ENCODE peak calls at places on chromosome 14, in four cellular contexts. S is neural progenitor cell, C is GM23338, W is HCT116. O is an unnamed sample.

GRCh38 chr14:24132061-24132685 is 1.7 kb downstream of the FITM1 start:
- DNase-seq in S (no peak), W (no peak), C (no peak), O (no peak)

GRCh38 chr14:68784995-68785816 is 7.7 kb downstream of the ZFP36L1 start:
- DNase-seq in S (no peak), W (peak), C (no peak), O (peak)

GRCh38 chr14:86532219-86532618 is 1002.3 kb downstream of the FLRT2 start:
- DNase-seq in W (no peak), S (no peak), C (no peak), O (peak)

GRCh38 chr14:94601961-94602391 is 10.2 kb upstream of the SERPINA3 start:
- DNase-seq in W (peak), C (no peak), S (no peak), O (peak)

GRCh38 chr14:61643546-61643945 is 51.8 kb upstream of the HIF1A start:
- DNase-seq in S (no peak), W (no peak), C (no peak), O (no peak)

GRCh38 chr14:95231966-95232365 is 74.6 kb upstream of the DICER1 start:
- DNase-seq in S (no peak), C (no peak), W (no peak), O (no peak)

GRCh38 chr14:57871487-57872080 is 5.7 kb upstream of the SLC35F4 start:
- DNase-seq in S (peak), W (peak), C (peak), O (peak)

GRCh38 chr14:67276131-67276530 is 34.9 kb downstream of the PALS1 start:
- DNase-seq in S (no peak), W (no peak), C (no peak), O (no peak)

GRCh38 chr14:65732112-65732511 is 319.6 kb downstream of the FUT8 start:
- DNase-seq in C (no peak), W (no peak), S (no peak), O (peak)

GRCh38 chr14:36256131-36256801 is 64.2 kb downstream of the MBIP start:
- DNase-seq in C (no peak), S (no peak), W (no peak), O (no peak)

GRCh38 chr14:60724080-60724618 is at the start of gene SIX4:
- DNase-seq in C (peak), S (peak), W (peak), O (peak)

GRCh38 chr14:103108749-103109207 is 14.3 kb downstream of the EXOC3L4 start:
- DNase-seq in S (no peak), W (no peak), C (peak), O (no peak)

GRCh38 chr14:71384007-71384605 is 476.8 kb downstream of the PCNX1 start:
- DNase-seq in S (no peak), W (no peak), C (no peak), O (no peak)

GRCh38 chr14:56490379-56490778 is 89.2 kb upstream of the TMEM260 start:
- DNase-seq in W (peak), S (peak), C (peak), O (peak)

GRCh38 chr14:99872786-99873440 is 79.7 kb downstream of the EML1 start:
- DNase-seq in C (peak), S (peak), W (no peak), O (no peak)

GRCh38 chr14:83825836-83826235 is 1704.1 kb upstream of the FLRT2 start:
- DNase-seq in S (no peak), C (no peak), W (no peak), O (no peak)

GRCh38 chr14:89481167-89481566 is 64.1 kb upstream of the FOXN3 start:
- DNase-seq in C (no peak), S (no peak), W (no peak), O (no peak)

GRCh38 chr14:22886500-22887259 is 3.7 kb downstream of the REM2 start:
- DNase-seq in S (peak), W (peak), C (peak), O (peak)

GRCh38 chr14:77647853-77648252 is 31.4 kb upstream of the SPTLC2 start:
- DNase-seq in W (no peak), C (no peak), S (no peak), O (no peak)

GRCh38 chr14:70350078-70350477 is 9.4 kb downstream of the COX16 start:
- DNase-seq in C (peak), S (no peak), W (no peak), O (no peak)

GRCh38 chr14:21102472-21103164 is 1.8 kb downstream of the TMEM253 start:
- DNase-seq in C (peak), S (peak), W (no peak), O (no peak)

GRCh38 chr14:70753518-70753953 is 55.8 kb downstream of the MAP3K9 start:
- DNase-seq in W (no peak), S (no peak), C (no peak), O (peak)

GRCh38 chr14:101593411-101594181 is 32.3 kb downstream of the DIO3 start:
- DNase-seq in S (no peak), C (no peak), W (no peak), O (no peak)

GRCh38 chr14:74299061-74299545 is 3.6 kb downstream of the ABCD4 start:
- DNase-seq in S (no peak), C (no peak), W (peak), O (peak)

GRCh38 chr14:24888532-24888931 is 161.4 kb downstream of the STXBP6 start:
- DNase-seq in C (no peak), S (no peak), W (no peak), O (no peak)

GRCh38 chr14:65949711-65950516 is 536.3 kb upstream of the CCDC196 start:
- DNase-seq in W (peak), S (no peak), C (no peak), O (peak)

GRCh38 chr14:63209160-63209559 is 4.9 kb downstream of the RHOJ start:
- DNase-seq in S (no peak), W (no peak), C (no peak), O (no peak)

GRCh38 chr14:26841361-26841760 is 243.5 kb upstream of the NOVA1 start:
- DNase-seq in S (no peak), W (no peak), C (no peak), O (peak)

GRCh38 chr14:97485172-97485571 is 688.0 kb downstream of the VRK1 start:
- DNase-seq in W (no peak), C (no peak), S (no peak), O (no peak)

GRCh38 chr14:68626386-68626785 is 166.5 kb downstream of the ZFP36L1 start:
- DNase-seq in S (no peak), W (no peak), C (no peak), O (no peak)

GRCh38 chr14:104843442-104844305 is 21.4 kb upstream of the CEP170B start:
- DNase-seq in S (peak), C (peak), W (no peak), O (no peak)

GRCh38 chr14:65495196-65495595 is 82.7 kb downstream of the FUT8 start:
- DNase-seq in W (no peak), S (no peak), C (no peak), O (peak)

GRCh38 chr14:30864934-30865333 is 9.4 kb upstream of the COCH start:
- DNase-seq in W (no peak), S (no peak), C (no peak), O (no peak)

GRCh38 chr14:71416392-71416791 is 509.1 kb downstream of the PCNX1 start:
- DNase-seq in C (no peak), W (no peak), S (no peak), O (peak)

GRCh38 chr14:34436118-34436905 is 25.7 kb downstream of the SPTSSA start:
- DNase-seq in C (no peak), S (no peak), W (no peak), O (peak)
- TF ChIP-seq EZH2phosphoT487 in C (no peak), S (no peak), W (no peak), O (no peak)

GRCh38 chr14:49931523-49931922 is 38.6 kb downstream of the ARF6 start:
- DNase-seq in S (no peak), C (no peak), W (no peak), O (no peak)

GRCh38 chr14:49933704-49934103 is 40.8 kb downstream of the ARF6 start:
- DNase-seq in W (no peak), S (no peak), C (no peak), O (no peak)

GRCh38 chr14:49933128-49933527 is 40.2 kb downstream of the ARF6 start:
- DNase-seq in C (no peak), S (no peak), W (no peak), O (no peak)

GRCh38 chr14:49928010-49928409 is 35.1 kb downstream of the ARF6 start:
- DNase-seq in C (no peak), S (no peak), W (no peak), O (peak)

GRCh38 chr14:49930720-49931119 is 37.8 kb downstream of the ARF6 start:
- DNase-seq in S (no peak), W (no peak), C (no peak), O (no peak)
- H3K4me3 ChIP-seq in S (no peak), W (no peak), C (no peak), O (no peak)

GRCh38 chr14:72590577-72590976 is 303.3 kb downstream of the DPF3 start:
- DNase-seq in W (no peak), C (no peak), S (no peak), O (no peak)

GRCh38 chr14:72595152-72595551 is 298.7 kb downstream of the DPF3 start:
- DNase-seq in S (no peak), W (no peak), C (no peak), O (no peak)

GRCh38 chr14:72591401-72591800 is 302.5 kb downstream of the DPF3 start:
- DNase-seq in W (no peak), C (no peak), S (no peak), O (no peak)

GRCh38 chr14:72597834-72598233 is 296.1 kb downstream of the DPF3 start:
- DNase-seq in C (no peak), S (no peak), W (no peak), O (no peak)

DNA sequence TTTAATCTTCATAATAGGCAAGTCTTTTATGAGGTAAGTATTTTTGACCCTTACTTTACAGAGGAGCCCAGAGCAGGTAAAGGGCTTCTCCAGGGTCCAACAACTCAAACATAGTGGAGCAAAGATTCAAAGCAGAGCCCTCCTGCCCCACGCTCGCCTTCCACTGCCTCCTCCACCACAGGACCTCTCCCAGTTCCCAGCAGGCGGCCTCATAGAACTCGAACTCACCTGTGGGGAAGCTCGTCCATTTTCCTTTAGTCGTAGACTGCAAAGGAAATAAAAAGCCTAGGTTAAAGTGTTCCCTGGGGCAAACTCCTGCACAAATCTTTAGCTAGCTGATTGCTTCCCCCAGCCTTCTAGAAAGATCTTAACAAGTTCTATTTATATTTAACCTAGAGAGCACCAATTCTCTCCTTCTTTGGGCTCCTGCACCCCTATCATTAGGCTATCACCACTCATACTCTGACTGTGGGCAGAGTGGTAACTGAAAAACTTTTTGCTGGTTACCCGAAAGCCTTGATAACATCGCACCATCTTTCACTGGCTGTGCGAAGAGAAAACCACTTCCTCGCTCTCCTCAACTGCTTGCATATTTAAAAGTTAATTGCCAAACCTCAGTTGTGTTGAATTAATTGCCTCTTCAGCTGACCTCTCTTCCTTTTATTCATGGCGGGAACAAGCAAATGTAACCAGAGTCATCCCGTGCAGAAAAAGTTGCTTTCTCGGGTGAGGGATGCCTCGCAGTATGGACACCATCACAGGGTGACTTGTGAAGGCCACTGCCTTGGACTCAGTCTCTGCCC is 299.6 kb downstream of the DPF3 start:
- DNase-seq in W (no peak), C (no peak), S (no peak), O (no peak)
- TF ChIP-seq EZH2phosphoT487 in W (no peak), C (no peak), S (no peak), O (no peak)

DNA sequence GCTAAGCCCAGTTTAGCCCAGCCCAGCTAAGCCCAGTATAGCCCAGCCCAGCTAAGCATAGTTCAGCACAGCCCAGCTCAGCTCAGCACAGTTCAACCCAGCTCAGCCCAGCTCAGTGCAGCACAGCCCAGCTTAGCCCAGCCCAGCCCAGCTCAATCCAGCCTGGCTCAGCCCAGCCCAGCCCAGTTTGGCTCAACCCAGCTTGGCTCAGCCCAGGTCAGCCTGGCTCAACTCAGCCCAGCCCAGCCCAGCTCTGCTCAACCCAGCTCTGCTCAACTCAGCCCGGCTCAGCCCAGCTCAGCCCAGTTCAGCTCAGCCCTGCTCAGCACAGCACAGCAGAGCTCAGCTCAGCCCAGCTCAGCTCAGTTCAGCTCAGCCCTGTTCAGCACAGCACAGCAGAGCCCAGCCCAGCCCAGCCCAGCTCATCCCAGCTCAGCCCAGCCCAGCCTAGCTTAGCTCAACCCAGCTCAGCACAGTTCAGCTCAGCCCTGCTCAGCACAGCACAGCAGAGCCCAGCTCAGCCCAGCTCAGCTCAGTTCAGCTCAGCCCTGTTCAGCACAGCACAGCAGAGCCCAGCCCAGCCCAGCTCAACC is 330.9 kb downstream of the TMEM121 start:
- DNase-seq in W (no peak), S (no peak), C (no peak), O (no peak)
- H3K4me3 ChIP-seq in W (no peak), S (no peak), C (no peak), O (no peak)

GRCh38 chr14:32805979-32806378 is 132.7 kb upstream of the NPAS3 start:
- DNase-seq in S (no peak), W (no peak), C (no peak), O (no peak)

GRCh38 chr14:32800320-32800719 is 138.4 kb upstream of the NPAS3 start:
- DNase-seq in C (no peak), W (no peak), S (no peak), O (no peak)

GRCh38 chr14:32802295-32802694 is 136.4 kb upstream of the NPAS3 start:
- DNase-seq in C (no peak), S (no peak), W (no peak), O (no peak)
- TF ChIP-seq EZH2phosphoT487 in C (no peak), S (no peak), W (no peak), O (no peak)

GRCh38 chr14:75453817-75454434 is 26.1 kb downstream of the JDP2 start:
- DNase-seq in C (peak), W (no peak), S (peak), O (no peak)

GRCh38 chr14:75450381-75451276 is 22.8 kb downstream of the JDP2 start:
- DNase-seq in C (no peak), W (no peak), S (no peak), O (peak)

GRCh38 chr14:75452324-75452723 is 24.5 kb downstream of the JDP2 start:
- DNase-seq in C (no peak), S (no peak), W (no peak), O (no peak)

GRCh38 chr14:75454963-75455546 is 27.2 kb downstream of the JDP2 start:
- DNase-seq in W (no peak), S (no peak), C (no peak), O (peak)

DNA sequence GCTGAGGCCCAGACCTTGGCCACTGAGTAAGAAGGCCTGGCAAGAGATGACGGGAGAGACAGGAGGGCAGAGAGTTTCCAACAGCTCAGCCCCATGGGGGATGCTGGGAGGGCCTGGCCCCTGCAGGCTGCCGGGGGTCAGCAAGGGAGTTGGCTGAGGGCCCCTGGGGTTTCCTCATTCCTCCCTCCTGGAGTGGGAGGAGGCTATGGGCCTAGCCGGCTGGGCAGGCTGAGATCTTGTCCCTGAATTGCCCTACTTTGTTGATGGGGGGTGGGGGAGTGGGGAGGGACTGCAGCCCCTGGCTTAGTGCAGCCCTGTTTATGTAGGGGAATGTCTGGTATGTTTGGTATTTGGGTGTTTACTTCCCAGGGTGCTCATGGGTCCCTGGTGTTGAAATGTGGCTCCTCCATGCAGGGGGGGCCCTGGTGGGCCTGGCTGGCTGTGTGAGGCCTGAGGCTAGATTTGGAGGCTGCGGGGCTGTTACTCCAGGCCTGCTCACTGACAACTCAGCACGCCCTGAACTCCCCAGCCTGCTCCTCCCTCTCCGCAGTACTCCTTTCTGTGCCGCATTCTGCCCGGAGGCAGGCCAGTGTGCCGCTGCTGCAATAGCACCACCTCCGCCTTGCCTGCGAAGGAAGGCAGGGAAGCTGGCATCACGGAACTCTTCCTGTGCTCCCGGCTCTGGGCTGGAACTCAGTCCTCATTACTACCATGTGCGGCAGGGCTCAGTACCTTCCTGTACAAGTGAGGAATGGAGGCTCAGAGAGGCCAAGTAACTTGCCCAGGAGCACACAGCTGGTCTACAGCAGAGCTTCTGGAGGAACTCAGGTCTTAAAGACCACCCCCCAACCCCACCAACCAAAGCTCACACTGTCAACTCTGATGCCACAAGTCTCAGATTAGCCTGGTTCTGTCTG is 25.3 kb downstream of the JDP2 start:
- DNase-seq in W (no peak), C (peak), S (peak), O (peak)
- H3K4me3 ChIP-seq in W (no peak), C (peak), S (no peak), O (no peak)

DNA sequence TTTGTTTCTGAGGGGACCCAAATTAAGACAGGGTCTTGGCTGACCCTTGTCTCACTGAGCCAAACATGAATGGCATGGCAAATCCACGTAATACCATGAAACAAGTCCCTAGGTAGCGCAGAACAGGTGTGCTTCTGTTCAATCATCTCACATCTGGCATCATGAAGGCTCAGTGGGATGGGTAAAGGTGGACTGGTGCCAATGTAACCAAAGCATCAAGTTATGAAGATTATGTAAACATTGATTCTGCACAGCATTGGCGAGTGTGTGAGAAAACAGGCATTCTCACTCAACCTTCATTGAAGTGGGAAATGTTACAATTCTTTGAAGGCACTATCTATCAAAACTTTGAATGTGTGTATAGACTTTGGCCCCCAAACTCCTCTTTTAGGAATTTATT is 41.9 kb downstream of the PTGER2 start:
- DNase-seq in W (no peak), C (no peak), S (no peak), O (peak)
- TF ChIP-seq EZH2phosphoT487 in W (no peak), C (no peak), S (no peak), O (no peak)

GRCh38 chr14:42535397-42535796 is 928.7 kb downstream of the LRFN5 start:
- DNase-seq in S (no peak), W (no peak), C (peak), O (no peak)
- H3K4me3 ChIP-seq in S (no peak), W (no peak), C (no peak), O (no peak)